ENCODE peak calls at places on chromosomes 2 and 18, in eight cellular contexts. W is stimulated activated CD4-positive, alpha-beta T cell treated with anti-CD3 and anti-CD28 coated beads, Interleukin-4, amount 100 ng/mL, for 1 hour; N is NCI-H524; A is ovary; J is T-helper 1 cell; P is activated gamma-delta T cell; L is PC-3; H is activated CD8-positive, alpha-beta memory T cell treated with anti-CD3 and anti-CD28 coated beads, Interleukin-2, amount 50 U/mL, for 4 hours. X is an unnamed sample.

GRCh38 chr2:59314367-59314766 is 1073.2 kb upstream of the FANCL start:
- DNase-seq in W (no peak), L (no peak), A (no peak), N (no peak), P (no peak), H (no peak), J (no peak), X (no peak)

GRCh38 chr2:43217228-43218220 is 8.9 kb downstream of the ZFP36L2 start:
- DNase-seq in N (no peak), L (no peak), P (no peak), J (no peak), W (no peak), A (peak), H (no peak), X (no peak)

GRCh38 chr2:229160180-229160579 is 110.9 kb downstream of the PID1 start:
- DNase-seq in W (no peak), N (no peak), H (no peak), L (no peak), P (no peak), A (no peak), J (no peak), X (no peak)

GRCh38 chr2:62313433-62314227 is 117.7 kb downstream of the B3GNT2 start:
- DNase-seq in W (no peak), L (no peak), A (no peak), H (peak), P (no peak), N (no peak), J (peak), X (no peak)

GRCh38 chr18:76246579-76246978 is 248.5 kb downstream of the ZNF516 start:
- DNase-seq in N (no peak), J (no peak), A (no peak), L (no peak), P (no peak), W (no peak), H (no peak), X (no peak)

GRCh38 chr2:1633092-1633721 is 111.1 kb downstream of the PXDN start:
- DNase-seq in L (peak), W (no peak), J (no peak), H (no peak), P (no peak), A (no peak), N (no peak), X (no peak)

GRCh38 chr2:196131384-196131861 is 40.0 kb downstream of the STK17B start:
- DNase-seq in A (no peak), W (peak), N (peak), L (peak), J (peak), P (no peak), H (peak), X (no peak)

GRCh38 chr2:236127010-236127409 is 41.2 kb downstream of the GBX2 start:
- DNase-seq in L (peak), H (no peak), J (no peak), A (no peak), N (no peak), W (no peak), P (no peak), X (no peak)

GRCh38 chr18:47997338-47997780 is 66.9 kb upstream of the SMAD2 start:
- DNase-seq in N (peak), P (no peak), J (no peak), W (peak), L (no peak), H (no peak), A (no peak), X (no peak)

GRCh38 chr2:219171231-219171651 is 1.4 kb upstream of the SLC23A3 start:
- DNase-seq in P (no peak), J (peak), L (peak), N (peak), W (no peak), A (peak), H (no peak), X (peak)

GRCh38 chr2:28352726-28353125 is 39.9 kb upstream of the FOSL2 start:
- DNase-seq in H (no peak), J (no peak), W (no peak), L (no peak), P (no peak), A (peak), N (no peak), X (no peak)